ENCODE peak calls at places on chromosomes 3 and 15, in five cellular contexts. M is A549, H is transverse colon, S is K562, L is suprapubic skin. A is an unnamed sample.

GRCh38 chr3:148883163-148883562 is 18.1 kb downstream of the CPA3 start:
- DNase-seq in L (no peak), M (no peak), H (no peak), S (no peak), A (peak; percentile 34)

GRCh38 chr3:85495602-85496001 is 536.8 kb downstream of the CADM2 start:
- DNase-seq in L (no peak), M (no peak), H (no peak), S (no peak), A (no peak)

GRCh38 chr3:46089237-46090011 is 62.1 kb upstream of the XCR1 start:
- DNase-seq in S (no peak), L (peak; percentile 82), M (peak; percentile 17), H (peak; percentile 58), A (no peak)

GRCh38 chr3:87120221-87120620 is 106.9 kb upstream of the CHMP2B start:
- DNase-seq in L (no peak), H (no peak), S (no peak), M (no peak), A (no peak)

GRCh38 chr3:99808163-99808794 is 9.4 kb upstream of the CMSS1 start:
- DNase-seq in S (peak; percentile 50), M (peak; percentile 85), H (peak; percentile 29), L (no peak), A (no peak)

GRCh38 chr15:46872591-46872990 is 844.7 kb upstream of the SEMA6D start:
- DNase-seq in H (no peak), S (no peak), M (no peak), L (no peak), A (no peak)

GRCh38 chr3:120561251-120562045 is 34.7 kb upstream of the NDUFB4 start:
- DNase-seq in M (peak; percentile 71), L (no peak), H (peak; percentile 77), S (peak; percentile 30), A (peak; percentile 77)

GRCh38 chr15:93088981-93089854 is at the start of gene RGMA:
- DNase-seq in L (no peak), S (peak; percentile 19), H (no peak), M (no peak), A (peak; percentile 77)

GRCh38 chr3:171461087-171461917 is 1.1 kb upstream of the TNIK start:
- DNase-seq in H (peak; percentile 60), L (no peak), S (no peak), M (peak; percentile 44), A (no peak)

GRCh38 chr3:47370887-47371697 is 9.7 kb upstream of the PTPN23 start:
- DNase-seq in L (no peak), M (no peak), H (peak; percentile 23), S (peak; percentile 84), A (no peak)

DNA sequence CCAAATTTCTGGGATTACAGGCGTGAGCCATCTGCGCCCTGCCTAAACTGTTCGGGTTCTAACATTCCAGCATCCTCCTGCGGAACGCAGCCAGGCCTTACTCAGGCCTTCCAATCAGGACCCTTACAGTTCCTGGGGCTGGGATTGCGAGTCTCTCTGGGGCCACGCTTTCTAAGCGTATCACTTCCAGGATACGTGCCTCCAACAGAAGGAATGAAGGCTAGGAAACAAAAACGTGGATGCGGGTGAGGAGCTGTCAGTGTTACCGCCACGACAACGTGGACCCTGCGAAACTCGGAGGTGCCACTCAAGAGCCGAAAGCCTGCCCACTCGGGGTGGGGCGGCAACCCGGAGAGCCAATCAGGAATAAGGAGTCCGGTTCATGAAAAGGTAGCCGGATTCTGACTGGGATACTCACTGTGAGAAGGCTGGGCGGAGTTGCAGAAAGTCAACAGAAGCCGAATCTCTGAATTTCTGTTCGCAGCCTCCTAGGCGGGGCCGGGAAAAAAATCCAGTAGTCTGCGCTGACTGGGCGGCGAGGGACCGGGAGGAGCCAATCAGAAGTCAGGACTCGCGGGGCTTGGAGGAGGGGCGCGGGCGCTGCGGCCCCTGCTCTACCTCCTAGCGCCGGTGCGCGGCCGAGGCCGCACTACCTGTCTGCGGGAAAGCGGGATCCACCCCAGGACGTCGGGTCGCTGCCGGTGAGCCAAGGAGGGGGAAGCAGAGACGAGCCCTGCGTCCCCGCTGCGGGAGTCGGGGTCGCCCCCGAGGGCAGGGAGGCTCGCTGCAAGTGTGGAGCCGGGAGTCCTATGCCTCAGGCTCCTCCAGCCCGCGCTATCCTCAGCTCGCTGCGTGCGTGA is at the start of gene HYKK:
- DNase-seq in M (peak; percentile 98), S (peak; percentile 99), L (peak; percentile 95), H (peak; percentile 94), A (peak; percentile 88)
- TF ChIP-seq POLR2A in M (peak; percentile 87), S (peak; percentile 74), L (no peak), H (peak; percentile 81), A (no peak)

DNA sequence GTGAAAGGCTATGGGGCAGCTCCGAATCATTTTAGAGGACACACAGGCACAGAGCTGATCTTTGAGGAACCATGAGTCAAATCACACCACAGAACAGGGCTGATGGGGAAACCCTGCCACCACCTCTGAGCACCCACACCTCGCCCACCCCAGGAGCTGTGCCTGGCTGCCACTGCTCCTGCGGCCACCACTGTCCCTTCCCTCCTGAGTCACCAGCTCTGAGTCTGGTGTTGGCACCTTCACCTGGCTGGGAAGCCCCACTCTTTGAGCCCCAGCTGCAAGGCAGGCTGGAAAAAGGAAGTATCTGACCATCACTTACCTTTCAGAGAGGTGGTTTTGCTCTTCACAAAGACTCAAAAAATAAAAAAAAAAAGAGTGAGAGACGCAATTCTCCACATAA is 63.6 kb upstream of the MEF2A start:
- DNase-seq in H (no peak), S (no peak), L (no peak), M (no peak), A (no peak)
- TF ChIP-seq EP300 in H (no peak), S (no peak), L (no peak), M (no peak), A (no peak)

GRCh38 chr3:101680466-101680865 is 3.5 kb upstream of the ZBTB11 start:
- DNase-seq in H (no peak), L (no peak), M (no peak), S (no peak), A (no peak)
- TF ChIP-seq POLR2A in H (no peak), L (no peak), M (no peak), S (peak; percentile 50), A (no peak)

DNA sequence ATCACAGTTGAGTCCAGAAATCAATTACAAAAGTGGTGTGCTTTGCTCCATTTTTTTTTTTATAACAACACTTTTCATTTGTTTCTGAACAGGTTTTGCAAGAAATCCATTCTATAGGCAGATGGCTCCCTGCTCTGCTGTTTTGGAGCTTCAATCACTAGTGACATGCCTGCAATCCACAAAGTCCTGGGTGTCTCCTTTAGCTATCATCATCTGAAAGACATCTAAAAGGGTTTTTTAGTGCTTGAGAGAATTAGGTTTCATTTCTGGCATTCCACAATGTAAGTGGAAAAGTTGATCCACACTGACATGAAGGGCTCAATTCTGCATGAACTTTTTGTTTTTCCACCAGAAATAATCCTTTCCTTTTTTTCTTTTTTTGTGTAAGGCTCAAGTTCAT is 24.0 kb upstream of the MEIS2 start:
- DNase-seq in M (no peak), S (no peak), L (no peak), H (no peak), A (no peak)
- TF ChIP-seq EP300 in M (no peak), S (no peak), L (no peak), H (no peak), A (no peak)

GRCh38 chr3:17041009-17041408 is 156.3 kb downstream of the PLCL2 start:
- DNase-seq in M (no peak), L (no peak), H (no peak), S (no peak), A (no peak)

GRCh38 chr3:17040322-17040721 is 155.6 kb downstream of the PLCL2 start:
- DNase-seq in S (no peak), M (no peak), L (no peak), H (no peak), A (no peak)

GRCh38 chr3:17038900-17039545 is 154.3 kb downstream of the PLCL2 start:
- DNase-seq in M (no peak), L (no peak), S (no peak), H (no peak), A (no peak)

GRCh38 chr3:17039579-17039978 is 154.8 kb downstream of the PLCL2 start:
- DNase-seq in L (no peak), H (no peak), M (peak; percentile 93), S (no peak), A (no peak)

GRCh38 chr3:17038141-17038540 is 153.4 kb downstream of the PLCL2 start:
- DNase-seq in S (no peak), M (no peak), H (no peak), L (no peak), A (no peak)
- TF ChIP-seq POLR2A in S (no peak), M (no peak), H (no peak), L (no peak), A (no peak)

GRCh38 chr15:51065781-51066180 is 28.9 kb downstream of the TNFAIP8L3 start:
- DNase-seq in H (no peak), L (no peak), M (no peak), S (no peak), A (no peak)

GRCh38 chr15:51054535-51054934 is 40.2 kb downstream of the TNFAIP8L3 start:
- DNase-seq in S (no peak), H (no peak), L (no peak), M (no peak), A (no peak)

GRCh38 chr15:51062736-51063135 is 32.0 kb downstream of the TNFAIP8L3 start:
- DNase-seq in M (no peak), H (no peak), L (no peak), S (no peak), A (no peak)

GRCh38 chr15:51060058-51060598 is 34.6 kb downstream of the TNFAIP8L3 start:
- DNase-seq in M (no peak), H (no peak), L (no peak), S (no peak), A (no peak)
- TF ChIP-seq EP300 in M (no peak), H (no peak), L (no peak), S (no peak), A (no peak)

GRCh38 chr3:170368921-170369320 is 11.4 kb downstream of the SKIL start:
- DNase-seq in H (no peak), M (no peak), L (no peak), S (no peak), A (no peak)

GRCh38 chr3:170367797-170368196 is 10.3 kb downstream of the SKIL start:
- DNase-seq in H (no peak), S (no peak), L (no peak), M (no peak), A (no peak)

GRCh38 chr3:170372190-170372879 is 14.8 kb downstream of the SKIL start:
- DNase-seq in M (no peak), H (no peak), S (no peak), L (no peak), A (no peak)
- TF ChIP-seq POLR2A in M (no peak), H (no peak), S (no peak), L (no peak), A (no peak)

GRCh38 chr3:189303584-189303983 is 131.8 kb downstream of the TPRG1 start:
- DNase-seq in M (peak; percentile 59), L (no peak), S (no peak), H (no peak), A (no peak)

GRCh38 chr3:189301479-189301878 is 129.7 kb downstream of the TPRG1 start:
- DNase-seq in S (no peak), M (no peak), L (no peak), H (no peak), A (no peak)

GRCh38 chr3:189307963-189308362 is 136.2 kb downstream of the TPRG1 start:
- DNase-seq in S (no peak), M (no peak), H (no peak), L (no peak), A (no peak)

GRCh38 chr3:189305412-189305811 is 133.6 kb downstream of the TPRG1 start:
- DNase-seq in L (no peak), H (no peak), M (no peak), S (no peak), A (no peak)

GRCh38 chr3:189304465-189305341 is 132.9 kb downstream of the TPRG1 start:
- DNase-seq in L (no peak), S (no peak), M (peak; percentile 95), H (peak; percentile 74), A (no peak)
- TF ChIP-seq EP300 in L (no peak), S (no peak), M (peak; percentile 90), H (no peak), A (no peak)

GRCh38 chr3:72579191-72579580 is 269.1 kb downstream of the SHQ1 start:
- DNase-seq in H (no peak), S (no peak), M (no peak), L (no peak), A (no peak)
- TF ChIP-seq POLR2A in H (no peak), S (no peak), M (no peak), L (no peak), A (no peak)

A was measured in ovary.